ENCODE peak calls at places on chromosomes 16 and 17, in six cellular contexts. O, P, S, L, X and D are unnamed samples.

GRCh38 chr16:20867585-20867984 is 32.6 kb downstream of the DCUN1D3 start:
- DNase-seq in X (peak; percentile 46), O (no peak), S (no peak), P (no peak), L (no peak), D (no peak)

GRCh38 chr16:30956601-30957455 is 726 bp upstream of the SETD1A start:
- DNase-seq in L (no peak), S (peak; percentile 90), P (peak; percentile 91), X (peak; percentile 81), O (peak; percentile 92), D (peak; percentile 83)

GRCh38 chr17:76416899-76417298 is 32.5 kb downstream of the SPHK1 start:
- DNase-seq in S (no peak), L (no peak), P (no peak), O (no peak), X (no peak), D (no peak)

GRCh38 chr16:19438739-19439138 is 21.1 kb downstream of the TMC5 start:
- DNase-seq in P (no peak), X (no peak), S (no peak), O (no peak), L (no peak), D (no peak)

GRCh38 chr17:68353121-68353521 is 61.8 kb downstream of the ARSG start:
- DNase-seq in S (no peak), P (no peak), O (no peak), L (no peak), X (no peak), D (no peak)

GRCh38 chr16:28935924-28936783 is 4.4 kb downstream of the CD19 start:
- DNase-seq in S (peak; percentile 84), X (peak; percentile 42), O (peak; percentile 79), P (peak; percentile 91), L (no peak), D (peak; percentile 95)

GRCh38 chr16:59356709-59357108 is 622.6 kb upstream of the GOT2 start:
- DNase-seq in X (no peak), L (no peak), S (no peak), P (no peak), O (no peak), D (no peak)

GRCh38 chr16:53754938-53755910 is 51.3 kb downstream of the FTO start:
- DNase-seq in P (no peak), L (no peak), O (no peak), X (peak; percentile 60), S (no peak), D (no peak)

GRCh38 chr17:75131278-75132017 is at the start of gene NT5C:
- DNase-seq in O (peak; percentile 82), P (peak; percentile 89), L (peak; percentile 33), S (peak; percentile 90), X (peak; percentile 61), D (peak; percentile 95)

GRCh38 chr16:89358030-89359005 is 132.0 kb downstream of the ANKRD11 start:
- DNase-seq in S (no peak), L (no peak), P (peak; percentile 59), O (no peak), X (no peak), D (no peak)

GRCh38 chr16:86519649-86520316 is 9.5 kb downstream of the FOXF1 start:
- DNase-seq in P (no peak), X (peak; percentile 77), O (no peak), S (peak; percentile 62), L (peak; percentile 51), D (no peak)

GRCh38 chr16:87165151-87165550 is 152.0 kb downstream of the C16orf95 start:
- DNase-seq in P (no peak), X (no peak), L (no peak), S (no peak), O (peak; percentile 19), D (no peak)

GRCh38 chr17:78307887-78308633 is 51.8 kb downstream of the SOCS3 start:
- DNase-seq in P (no peak), X (no peak), L (no peak), O (no peak), S (no peak), D (no peak)

GRCh38 chr17:43660816-43661493 is 767 bp downstream of the MEOX1 start:
- DNase-seq in S (no peak), O (no peak), X (no peak), L (no peak), P (no peak), D (no peak)

GRCh38 chr17:37206299-37206698 is 169.5 kb upstream of the C17orf78 start:
- DNase-seq in L (no peak), X (no peak), P (no peak), S (no peak), O (no peak), D (no peak)

GRCh38 chr16:83606486-83607030 is 201.2 kb upstream of the HSBP1 start:
- DNase-seq in L (no peak), O (no peak), X (no peak), P (no peak), S (no peak), D (no peak)

GRCh38 chr16:70508752-70509151 is 14.6 kb downstream of the COG4 start:
- DNase-seq in L (no peak), X (no peak), P (no peak), O (no peak), S (no peak), D (no peak)

GRCh38 chr17:42276609-42277341 is 584 bp upstream of the STAT5B start:
- DNase-seq in O (no peak), X (peak; percentile 88), L (peak; percentile 57), P (peak; percentile 88), S (peak; percentile 82), D (peak; percentile 91)

GRCh38 chr17:40499551-40500189 is 1.8 kb downstream of the TNS4 start:
- DNase-seq in S (peak; percentile 90), X (peak; percentile 60), L (no peak), P (peak; percentile 91), O (no peak), D (peak; percentile 90)

GRCh38 chr17:63697341-63698286 is 2.3 kb downstream of the LIMD2 start:
- DNase-seq in O (no peak), P (peak; percentile 79), S (peak; percentile 57), X (no peak), L (no peak), D (peak; percentile 90)

GRCh38 chr17:66255112-66255511 is 25.9 kb upstream of the APOH start:
- DNase-seq in L (peak; percentile 62), P (no peak), X (peak; percentile 83), O (no peak), S (no peak), D (no peak)

GRCh38 chr17:9324864-9325263 is 250.8 kb downstream of the STX8 start:
- DNase-seq in L (no peak), X (peak; percentile 20), S (no peak), O (no peak), P (no peak), D (no peak)

GRCh38 chr16:89031715-89032659 is 55.0 kb upstream of the CBFA2T3 start:
- DNase-seq in P (peak; percentile 79), O (peak; percentile 42), L (no peak), X (no peak), S (peak; percentile 37), D (peak; percentile 66)

GRCh38 chr16:49597796-49598195 is 224.2 kb downstream of the C16orf78 start:
- DNase-seq in P (no peak), L (no peak), S (no peak), X (no peak), O (no peak), D (no peak)

GRCh38 chr16:12009922-12010321 is 33.4 kb downstream of the SNX29 start:
- DNase-seq in O (no peak), S (no peak), X (no peak), L (no peak), P (no peak), D (no peak)

GRCh38 chr17:67246398-67246647 is 1.3 kb upstream of the HELZ start:
- DNase-seq in X (peak; percentile 17), O (no peak), L (no peak), P (no peak), S (no peak), D (no peak)

GRCh38 chr17:45411348-45412105 is 21.1 kb downstream of the ARHGAP27 start:
- DNase-seq in P (peak; percentile 24), L (no peak), X (no peak), S (peak; percentile 70), O (peak; percentile 53), D (peak; percentile 59)

GRCh38 chr17:43324205-43324893 is 74.4 kb upstream of the ARL4D start:
- DNase-seq in P (no peak), S (no peak), O (no peak), L (no peak), X (no peak), D (no peak)

DNA sequence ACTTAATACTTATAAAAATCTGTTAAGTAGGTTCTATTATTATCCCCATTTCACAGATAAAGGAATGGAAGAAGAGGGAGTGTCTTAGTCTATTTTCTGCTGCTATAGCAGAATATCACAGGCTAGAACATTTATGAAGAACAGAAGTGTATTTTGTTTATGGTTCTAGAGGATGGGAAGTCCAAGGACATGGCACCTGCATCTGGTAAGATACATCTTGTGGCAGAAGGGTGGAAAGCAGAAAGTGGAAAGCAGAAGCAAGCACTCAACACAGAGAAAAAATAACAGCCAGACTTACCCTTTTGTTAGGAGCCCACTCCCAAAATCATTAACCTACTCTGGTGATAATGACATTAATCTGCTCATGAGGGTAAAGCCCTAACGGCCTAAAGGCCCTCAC is 422.4 kb downstream of the NPIPA8 start:
- DNase-seq in X (no peak), S (no peak), O (no peak), P (no peak), L (no peak), D (no peak)
- H3K27ac ChIP-seq in X (no peak overlapping the region), S (no peak overlapping the region), O (no peak overlapping the region), P (no peak overlapping the region), L (no peak overlapping the region), D (no peak overlapping the region)

GRCh38 chr16:25488435-25488834 is 203.3 kb upstream of the HS3ST4 start:
- DNase-seq in X (no peak), S (no peak), O (no peak), L (no peak), P (no peak), D (no peak)
- H3K9me3 ChIP-seq in X (peaks cover 11% of the 10 kb centered on the region), S (no peaks in the 10 kb centered on the region), O (peaks cover 2% of the 10 kb centered on the region), L (peaks cover 14% of the 10 kb centered on the region), P (no peaks in the 10 kb centered on the region), D (no peaks in the 10 kb centered on the region)

DNA sequence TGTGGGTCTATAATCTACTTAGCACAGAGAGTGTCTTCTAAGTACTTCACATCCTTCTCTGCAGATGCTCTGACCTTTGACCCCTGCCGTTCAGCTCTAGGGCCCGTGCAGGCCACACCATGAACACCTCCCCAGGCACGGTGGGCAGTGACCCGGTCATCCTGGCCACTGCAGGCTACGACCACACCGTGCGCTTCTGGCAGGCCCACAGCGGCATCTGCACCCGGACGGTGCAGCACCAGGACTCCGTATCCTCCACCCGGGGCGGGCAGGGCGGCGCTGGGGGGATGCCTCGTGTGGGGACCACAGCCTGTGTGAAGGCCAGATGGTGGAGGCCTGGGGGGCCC is 686 bp downstream of the MLST8 start:
- DNase-seq in P (peak; percentile 64), X (no peak), O (peak; percentile 68), L (no peak), S (no peak), D (peak; percentile 84)
- H3K27ac ChIP-seq in P (no peak overlapping the region), X (peak overlapping the region; percentile 14), O (peak overlapping the region; percentile 68), L (no peak overlapping the region), S (peak overlapping the region; percentile 96), D (peak overlapping the region; percentile 96)

DNA sequence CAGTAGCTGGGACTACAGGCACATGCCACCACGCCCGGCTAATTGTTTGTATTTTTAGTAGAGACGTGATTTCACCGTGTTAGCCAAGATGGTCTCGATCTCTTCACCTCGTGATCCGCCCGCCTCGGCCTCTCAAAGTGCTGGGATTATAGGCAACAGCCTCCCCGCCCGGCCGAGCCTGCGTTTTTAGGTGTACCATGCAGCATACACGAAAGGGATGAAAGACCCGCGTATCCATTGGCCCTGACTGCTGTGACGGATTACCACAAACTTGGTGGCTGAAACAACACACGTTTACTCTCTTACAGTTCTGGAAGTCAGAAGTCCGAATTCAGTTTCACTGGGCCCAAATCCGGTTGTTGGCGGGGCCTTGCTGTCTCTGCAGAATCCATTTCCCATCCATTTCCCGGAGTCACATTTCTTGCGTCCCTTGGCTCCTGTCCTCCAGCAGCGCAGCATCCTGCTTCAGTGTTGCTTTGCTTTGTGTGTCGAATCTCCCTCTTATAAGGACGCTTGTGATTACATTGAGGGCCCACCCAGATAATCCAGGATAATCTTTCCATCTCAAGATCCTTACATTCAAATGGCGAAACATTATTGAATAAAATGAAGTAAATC is 8.3 kb upstream of the GUCY2D start:
- DNase-seq in X (no peak), S (no peak), O (no peak), L (no peak), P (no peak), D (no peak)
- H3K9me3 ChIP-seq in X (no peaks in the 10 kb centered on the region), S (no peaks in the 10 kb centered on the region), O (no peaks in the 10 kb centered on the region), L (no peaks in the 10 kb centered on the region), P (no peaks in the 10 kb centered on the region), D (no peaks in the 10 kb centered on the region)